ENCODE peak calls at places on chromosomes 6 and 20, in four cellular contexts. X is HFF-Myc, M is endodermal cell, J is HFFc6. Q is an unnamed sample.

GRCh38 chr20:33261465-33261864 is 21.5 kb upstream of the BPIFB1 start:
- DNase-seq in X (no peak), M (peak), J (no peak), Q (no peak)

GRCh38 chr6:6891074-6891754 is 216.5 kb upstream of the RREB1 start:
- DNase-seq in X (no peak), M (peak), J (no peak), Q (no peak)

GRCh38 chr6:70957284-70957617 is 391 bp upstream of the B3GAT2 start:
- DNase-seq in X (no peak), M (no peak), J (no peak), Q (no peak)

GRCh38 chr6:154848580-154848979 is 115.4 kb downstream of the SCAF8 start:
- DNase-seq in X (no peak), M (no peak), J (no peak), Q (no peak)

GRCh38 chr20:23340524-23340923 is 10.1 kb upstream of the NXT1 start:
- DNase-seq in X (no peak), M (peak), J (peak), Q (no peak)

GRCh38 chr6:88626460-88626859 is 337.0 kb downstream of the RNGTT start:
- DNase-seq in X (no peak), M (no peak), J (no peak), Q (no peak)

GRCh38 chr6:37433657-37434271 is 743 bp downstream of the CMTR1 start:
- DNase-seq in X (no peak), M (peak), J (peak), Q (peak)

GRCh38 chr6:167748046-167748445 is 78.7 kb upstream of the AFDN start:
- DNase-seq in X (no peak), M (peak), J (no peak), Q (no peak)

GRCh38 chr20:46959081-46959692 is 64.5 kb downstream of the EYA2 start:
- DNase-seq in X (peak), M (no peak), J (peak), Q (peak)

GRCh38 chr6:117818449-117818848 is 88.6 kb upstream of the SLC35F1 start:
- DNase-seq in X (no peak), M (no peak), J (no peak), Q (no peak)

GRCh38 chr6:108781419-108782110 is 66.7 kb upstream of the ARMC2 start:
- DNase-seq in X (no peak), M (peak), J (no peak), Q (no peak)

GRCh38 chr20:17543531-17543961 is 12.4 kb upstream of the BFSP1 start:
- DNase-seq in X (no peak), M (no peak), J (peak), Q (no peak)

GRCh38 chr6:156886409-156886808 is 109.2 kb downstream of the ARID1B start:
- DNase-seq in X (no peak), M (no peak), J (no peak), Q (no peak)

GRCh38 chr6:142569676-142570075 is 267.9 kb downstream of the ADGRG6 start:
- DNase-seq in X (no peak), M (peak), J (no peak), Q (peak)

GRCh38 chr20:11429168-11429567 is 488.5 kb upstream of the BTBD3 start:
- DNase-seq in X (no peak), M (no peak), J (peak), Q (no peak)

Q was measured in NCI-H226.